ENCODE peak calls at places on chromosomes 3 and 15, in ten cellular contexts. A, C, Z, T, B, E, P, X, Q and N are unnamed samples.

GRCh38 chr15:71272932-71273331 is 157.7 kb downstream of the THSD4 start:
- DNase-seq in E (no peak), Q (peak), Z (no peak), A (no peak), C (no peak), T (no peak), P (no peak), B (no peak), X (no peak), N (no peak)

GRCh38 chr3:71089271-71089670 is 494.3 kb downstream of the FOXP1 start:
- DNase-seq in B (no peak), X (no peak), T (no peak), Q (peak), C (no peak), P (no peak), E (no peak), Z (no peak), A (no peak), N (no peak)

GRCh38 chr3:142930510-142930909 is 33.0 kb downstream of the PAQR9 start:
- DNase-seq in C (no peak), A (no peak), P (no peak), Q (peak), E (no peak), Z (no peak), T (no peak), X (no peak), B (no peak), N (no peak)

GRCh38 chr3:149283401-149283800 is 50.0 kb downstream of the TM4SF18 start:
- DNase-seq in P (no peak), X (no peak), C (no peak), B (no peak), Q (no peak), Z (no peak), T (no peak), E (no peak), A (no peak), N (no peak)

GRCh38 chr3:63034106-63034505 is 158.9 kb upstream of the CADPS start:
- DNase-seq in E (no peak), Q (no peak), B (no peak), P (no peak), A (no peak), T (no peak), C (no peak), X (no peak), Z (no peak), N (no peak)

GRCh38 chr15:55737373-55737772 is 5.6 kb downstream of the PRTG start:
- DNase-seq in E (peak), Q (no peak), X (no peak), A (no peak), Z (no peak), B (no peak), T (peak), C (no peak), P (no peak), N (no peak)

GRCh38 chr3:53902711-53903110 is 11.1 kb upstream of the SELENOK start:
- DNase-seq in Q (no peak), Z (no peak), X (no peak), E (no peak), B (no peak), A (no peak), T (no peak), C (no peak), P (no peak), N (no peak)

GRCh38 chr3:141877911-141878310 is 1.5 kb downstream of the ATP1B3 start:
- DNase-seq in X (no peak), Z (no peak), P (no peak), B (no peak), C (no peak), T (no peak), Q (peak), E (no peak), A (no peak), N (no peak)

GRCh38 chr15:42306681-42307080 is 33.4 kb upstream of the TMEM87A start:
- DNase-seq in B (no peak), Z (no peak), T (no peak), E (no peak), X (no peak), C (no peak), Q (no peak), A (no peak), P (no peak), N (no peak)

GRCh38 chr3:197878427-197878826 is 71.6 kb upstream of the RPL35A start:
- DNase-seq in E (no peak), B (no peak), C (no peak), T (no peak), A (no peak), Z (no peak), X (peak), P (no peak), Q (no peak), N (no peak)

GRCh38 chr15:69926011-69926410 is 171.7 kb downstream of the TLE3 start:
- DNase-seq in E (no peak), T (no peak), A (no peak), C (no peak), B (no peak), X (no peak), Q (no peak), P (no peak), Z (no peak), N (no peak)

GRCh38 chr3:129317014-129317771 is 38.5 kb downstream of the HMCES start:
- DNase-seq in T (peak), A (peak), B (no peak), Q (no peak), Z (peak), E (no peak), X (no peak), P (no peak), C (no peak), N (no peak)

GRCh38 chr3:116971531-116971930 is 262.0 kb downstream of the TUSC7 start:
- DNase-seq in Z (no peak), C (no peak), T (no peak), E (no peak), Q (no peak), X (no peak), P (no peak), B (no peak), A (no peak), N (no peak)

GRCh38 chr3:168544097-168544957 is 448.6 kb upstream of the GOLIM4 start:
- DNase-seq in X (no peak), P (no peak), A (no peak), B (no peak), T (no peak), Q (peak), Z (no peak), C (no peak), E (no peak), N (no peak)

GRCh38 chr3:127454968-127455367 is 135.6 kb downstream of the TPRA1 start:
- DNase-seq in E (no peak), C (no peak), A (peak), Z (no peak), Q (no peak), X (peak), T (no peak), B (peak), P (no peak), N (no peak)

GRCh38 chr3:127456471-127457093 is 134.0 kb downstream of the TPRA1 start:
- DNase-seq in B (peak), A (peak), X (peak), E (no peak), Q (no peak), T (no peak), C (no peak), Z (no peak), P (no peak), N (no peak)

GRCh38 chr3:127454051-127454450 is 136.5 kb downstream of the TPRA1 start:
- DNase-seq in A (peak), E (no peak), C (no peak), Q (no peak), B (peak), P (no peak), T (no peak), Z (no peak), X (peak), N (no peak)

GRCh38 chr3:127457094-127457475 is 133.4 kb downstream of the TPRA1 start:
- DNase-seq in T (peak), B (peak), A (peak), Z (no peak), C (no peak), P (peak), X (peak), E (no peak), Q (peak), N (no peak)

GRCh38 chr3:127455541-127456450 is 134.7 kb downstream of the TPRA1 start:
- DNase-seq in Q (peak), C (peak), Z (no peak), B (peak), X (peak), T (peak), A (peak), E (peak), P (peak), N (no peak)
- H3K4me3 ChIP-seq in Q (peak), C (no peak), Z (no peak), B (peak), X (peak), T (no peak), A (peak), E (peak), P (peak), N (no peak)

GRCh38 chr15:95328559-95328958 is 1001.9 kb upstream of the NR2F2 start:
- DNase-seq in B (no peak), A (no peak), Q (no peak), Z (no peak), T (no peak), E (no peak), C (no peak), X (no peak), P (no peak), N (no peak)

GRCh38 chr15:95327661-95328060 is 1002.8 kb upstream of the NR2F2 start:
- DNase-seq in Q (no peak), P (no peak), C (no peak), Z (no peak), T (no peak), E (no peak), B (no peak), X (no peak), A (peak), N (no peak)

GRCh38 chr15:95326689-95327525 is 1003.6 kb upstream of the NR2F2 start:
- DNase-seq in A (peak), T (peak), Q (no peak), B (peak), Z (no peak), E (peak), C (no peak), X (no peak), P (peak), N (no peak)

GRCh38 chr15:95325763-95326688 is 1004.5 kb upstream of the NR2F2 start:
- DNase-seq in C (no peak), Z (no peak), A (peak), T (no peak), B (no peak), X (no peak), Q (peak), P (no peak), E (no peak), N (no peak)

DNA sequence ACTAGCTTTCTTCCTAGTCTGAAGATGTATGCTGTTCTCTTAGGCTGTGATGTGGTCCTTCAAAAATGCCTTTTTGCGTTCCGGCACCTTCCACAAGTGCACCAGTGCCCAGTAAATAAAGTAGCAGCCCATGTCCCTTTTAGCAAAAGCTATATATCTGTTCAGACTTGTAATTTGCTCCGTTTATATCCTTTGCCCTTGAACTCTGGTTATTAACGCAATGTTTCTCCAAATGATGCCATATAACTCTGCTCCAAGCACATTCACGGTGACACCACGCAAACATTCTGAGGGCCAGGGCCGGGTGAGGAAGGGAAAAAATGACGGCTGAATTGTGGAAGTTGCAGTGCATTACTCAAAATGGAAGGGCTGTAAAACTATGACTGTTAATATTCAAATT is 1001.1 kb upstream of the NR2F2 start:
- DNase-seq in E (no peak), B (no peak), T (no peak), C (no peak), P (no peak), Q (no peak), A (no peak), X (no peak), Z (no peak), N (no peak)
- H3K27ac ChIP-seq in E (peak), B (peak), T (no peak), C (no peak), P (peak), Q (no peak), A (peak), X (no peak), Z (no peak), N (peak)

GRCh38 chr3:183114779-183115178 is 15.5 kb upstream of the MCCC1 start:
- DNase-seq in T (no peak), P (no peak), Z (no peak), A (no peak), E (no peak), Q (no peak), C (no peak), B (no peak), X (no peak), N (no peak)
- H3K4me3 ChIP-seq in T (no peak), P (no peak), Z (no peak), A (no peak), E (no peak), Q (no peak), C (no peak), B (no peak), X (no peak), N (no peak)

GRCh38 chr3:152317956-152318355 is 49.2 kb downstream of the MBNL1 start:
- DNase-seq in A (no peak), X (no peak), C (no peak), B (no peak), P (no peak), Z (no peak), T (no peak), E (no peak), Q (peak), N (no peak)
- H3K27ac ChIP-seq in A (peak), X (peak), C (no peak), B (peak), P (peak), Z (no peak), T (no peak), E (peak), Q (no peak), N (peak)

GRCh38 chr3:99662838-99663570 is 24.6 kb downstream of the COL8A1 start:
- DNase-seq in A (no peak), C (no peak), T (no peak), B (no peak), Q (no peak), E (no peak), X (no peak), P (no peak), Z (no peak), N (no peak)

GRCh38 chr3:99658274-99658673 is 19.9 kb downstream of the COL8A1 start:
- DNase-seq in E (no peak), P (no peak), B (no peak), Q (no peak), A (no peak), Z (peak), X (no peak), T (no peak), C (no peak), N (no peak)

GRCh38 chr3:99656606-99657005 is 18.2 kb downstream of the COL8A1 start:
- DNase-seq in X (no peak), P (no peak), C (no peak), E (no peak), Q (peak), A (no peak), T (no peak), Z (no peak), B (no peak), N (no peak)

GRCh38 chr3:99659032-99659431 is 20.6 kb downstream of the COL8A1 start:
- DNase-seq in E (peak), Z (no peak), T (no peak), B (no peak), A (peak), C (no peak), Q (peak), P (peak), X (no peak), N (peak)

DNA sequence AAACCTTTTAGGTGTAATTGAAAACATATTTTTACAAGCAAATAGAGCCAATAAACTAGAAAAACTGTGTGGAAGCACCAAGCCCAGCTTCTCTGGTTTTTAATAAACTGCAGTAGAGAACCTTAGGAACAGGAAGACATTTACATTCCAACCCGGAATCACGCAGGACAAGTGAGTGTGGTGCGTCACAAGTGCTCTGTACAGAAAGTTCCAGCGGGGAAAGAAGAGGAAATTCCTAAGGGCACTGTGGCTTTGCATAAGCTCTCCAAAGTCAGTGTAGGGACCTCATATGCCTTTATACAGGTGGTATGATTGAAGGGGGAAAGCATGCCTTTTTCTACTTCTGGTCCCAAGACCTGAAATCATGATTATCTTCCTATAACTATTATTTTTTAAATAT is 21.6 kb downstream of the COL8A1 start:
- DNase-seq in Q (peak), A (peak), C (no peak), X (peak), T (peak), P (no peak), B (no peak), E (no peak), Z (no peak), N (no peak)
- H3K4me3 ChIP-seq in Q (no peak), A (peak), C (no peak), X (no peak), T (no peak), P (no peak), B (no peak), E (no peak), Z (no peak), N (no peak)

GRCh38 chr3:122562923-122563716 is 980 bp downstream of the PARP9 start:
- DNase-seq in B (no peak), A (no peak), Q (peak), Z (no peak), T (no peak), P (no peak), X (no peak), E (no peak), C (no peak), N (no peak)

GRCh38 chr3:122572940-122573412 is 4.5 kb upstream of the PARP15 start:
- DNase-seq in Z (peak), T (peak), C (peak), X (peak), P (no peak), A (no peak), Q (peak), E (no peak), B (no peak), N (no peak)

GRCh38 chr3:122563717-122564025 is 429 bp downstream of the PARP9 start:
- DNase-seq in E (peak), B (no peak), Q (peak), T (peak), A (no peak), Z (no peak), C (peak), P (no peak), X (no peak), N (no peak)

GRCh38 chr3:122564155-122564912 is at the start of the genes DTX3L and PARP9:
- DNase-seq in A (peak), P (peak), B (peak), Z (peak), E (peak), T (peak), Q (peak), X (peak), C (peak), N (peak)

GRCh38 chr3:122568755-122569154 is 4.6 kb downstream of the DTX3L start:
- DNase-seq in X (no peak), Z (no peak), C (no peak), E (no peak), T (peak), P (no peak), Q (no peak), A (no peak), B (no peak), N (no peak)
- H3K27ac ChIP-seq in X (no peak), Z (no peak), C (no peak), E (no peak), T (peak), P (no peak), Q (no peak), A (no peak), B (peak), N (no peak)

GRCh38 chr3:123700791-123701712 is 116.2 kb upstream of the HACD2 start:
- DNase-seq in T (no peak), E (no peak), C (no peak), P (no peak), B (no peak), X (no peak), Z (no peak), A (peak), Q (peak), N (no peak)
- H3K4me3 ChIP-seq in T (no peak), E (peak), C (no peak), P (peak), B (peak), X (peak), Z (no peak), A (peak), Q (peak), N (peak)